ENCODE peak calls at places on chromosomes 3 and 15, in ten cellular contexts. M, K, X, E, H, P, U, I, W and G are unnamed samples.

GRCh38 chr3:182451871-182452270 is 341.4 kb upstream of the ATP11B start:
- DNase-seq in W (no peak), E (no peak), I (no peak), M (no peak), H (no peak), U (no peak), P (no peak), X (no peak), K (peak; percentile 19), G (no peak)

GRCh38 chr15:75143738-75144334 is 57.8 kb upstream of the C15orf39 start:
- DNase-seq in P (no peak), I (no peak), W (peak; percentile 12), M (no peak), K (peak; percentile 51), H (no peak), E (no peak), U (no peak), X (no peak), G (no peak)

GRCh38 chr15:40044717-40045571 is 6.0 kb upstream of the SRP14 start:
- DNase-seq in K (peak; percentile 88), P (peak; percentile 83), I (peak; percentile 94), E (peak; percentile 91), M (peak; percentile 94), H (peak; percentile 75), X (peak; percentile 92), U (peak; percentile 89), W (peak; percentile 89), G (peak; percentile 93)

GRCh38 chr3:111236833-111237713 is 165.5 kb downstream of the NECTIN3 start:
- DNase-seq in X (no peak), H (peak; percentile 31), M (no peak), U (no peak), P (no peak), E (no peak), W (no peak), K (no peak), I (no peak), G (no peak)

GRCh38 chr15:31298707-31299172 is 27.9 kb upstream of the KLF13 start:
- DNase-seq in P (no peak), I (no peak), X (no peak), H (no peak), E (peak; percentile 12), U (no peak), K (no peak), W (no peak), M (no peak), G (no peak)

GRCh38 chr15:89299896-89300295 is 34.7 kb downstream of the POLG start:
- DNase-seq in I (no peak), U (no peak), H (no peak), K (no peak), P (no peak), W (peak; percentile 8), M (no peak), E (no peak), X (no peak), G (no peak)

GRCh38 chr15:34239151-34239761 is 14.4 kb downstream of the EMC4 start:
- DNase-seq in U (no peak), P (no peak), M (no peak), H (peak; percentile 97), I (no peak), K (peak; percentile 7), X (no peak), W (no peak), E (no peak), G (no peak)

GRCh38 chr3:101117981-101118380 is 124.8 kb upstream of the ABI3BP start:
- DNase-seq in H (no peak), P (no peak), X (no peak), E (no peak), K (no peak), W (no peak), I (no peak), M (no peak), U (no peak), G (no peak)

GRCh38 chr15:78415284-78415683 is 22.7 kb upstream of the IREB2 start:
- DNase-seq in M (no peak), E (no peak), P (no peak), K (peak; percentile 71), I (no peak), U (no peak), W (peak; percentile 32), X (no peak), H (peak; percentile 22), G (no peak)

GRCh38 chr3:63576826-63577225 is 75.6 kb upstream of the SNTN start:
- DNase-seq in P (peak; percentile 4), X (no peak), H (peak; percentile 27), U (no peak), E (no peak), M (peak; percentile 34), I (no peak), W (no peak), K (peak; percentile 67), G (no peak)

GRCh38 chr15:92394327-92395175 is 870 bp downstream of the ST8SIA2 start:
- DNase-seq in E (peak; percentile 25), I (no peak), H (no peak), K (peak; percentile 64), U (no peak), P (no peak), W (peak; percentile 55), M (no peak), X (no peak), G (no peak)

GRCh38 chr15:92393287-92393993 is at the start of gene ST8SIA2:
- DNase-seq in E (no peak), P (no peak), M (peak; percentile 27), X (no peak), U (peak; percentile 32), W (peak; percentile 85), K (peak; percentile 87), I (no peak), H (peak; percentile 48), G (no peak)

GRCh38 chr15:92395176-92395521 is 1.5 kb downstream of the ST8SIA2 start:
- DNase-seq in P (no peak), H (no peak), X (no peak), K (no peak), I (no peak), M (no peak), U (no peak), W (no peak), E (no peak), G (no peak)

GRCh38 chr15:92393994-92394326 is 279 bp downstream of the ST8SIA2 start:
- DNase-seq in K (peak; percentile 64), W (no peak), P (no peak), H (no peak), U (no peak), M (no peak), X (no peak), I (no peak), E (no peak), G (no peak)

DNA sequence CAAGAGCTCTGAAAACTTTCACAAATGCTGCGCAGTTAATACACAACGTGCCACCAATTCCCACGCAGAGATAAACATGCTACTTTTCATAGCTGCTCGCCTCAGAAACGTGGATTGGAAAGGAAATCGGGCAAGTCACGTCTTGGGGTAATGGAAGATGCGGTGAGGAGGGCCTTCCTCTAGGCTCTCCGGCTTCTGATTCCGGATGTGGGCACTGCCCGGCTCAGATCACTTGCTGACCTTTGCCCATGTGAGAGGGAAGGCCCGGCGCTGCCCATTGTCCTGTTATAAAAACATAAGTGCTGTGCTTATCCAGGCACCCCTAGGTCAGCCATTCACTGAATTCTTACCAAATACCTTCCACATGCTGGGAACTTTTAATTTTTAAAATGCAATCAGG is 1.9 kb downstream of the ST8SIA2 start:
- DNase-seq in E (no peak), X (no peak), U (no peak), W (no peak), I (no peak), M (no peak), H (no peak), P (no peak), K (no peak), G (no peak)
- H3K4me3 ChIP-seq in E (no peak overlapping the region), X (no peak overlapping the region), U (no peak overlapping the region), W (peak overlapping the region; percentile 72), I (no peak overlapping the region), M (no peak overlapping the region), H (no peak overlapping the region), P (no peak overlapping the region), K (peak overlapping the region; percentile 96), G (no peak overlapping the region)

DNA sequence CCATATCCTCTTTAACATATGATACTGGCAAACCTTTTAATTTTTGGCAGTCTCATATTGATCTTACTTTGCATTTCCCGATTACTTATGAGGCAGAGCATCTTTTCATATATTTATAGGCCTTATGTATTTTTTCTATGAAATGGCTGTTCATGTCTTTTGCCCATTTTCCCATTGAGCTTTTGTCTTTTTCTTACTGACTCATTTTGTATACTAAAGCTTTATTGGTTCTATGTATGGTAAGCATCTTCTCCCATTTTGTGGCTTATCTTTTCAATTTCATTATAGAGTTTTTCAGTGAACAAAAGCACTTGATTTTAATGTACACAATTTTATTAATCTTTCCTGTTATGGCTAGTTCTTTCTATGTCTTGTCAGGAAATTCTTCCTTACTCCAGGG is 17.2 kb downstream of the HDGFL3 start:
- DNase-seq in I (no peak), E (no peak), W (no peak), K (no peak), U (no peak), X (no peak), P (no peak), M (no peak), H (no peak), G (no peak)
- H3K36me3 ChIP-seq in I (no peaks in the 10 kb centered on the region), E (no peaks in the 10 kb centered on the region), W (no peaks in the 10 kb centered on the region), K (no peaks in the 10 kb centered on the region), U (no peaks in the 10 kb centered on the region), X (no peaks in the 10 kb centered on the region), P (no peaks in the 10 kb centered on the region), M (no peaks in the 10 kb centered on the region), H (no peaks in the 10 kb centered on the region), G (no peaks in the 10 kb centered on the region)

GRCh38 chr15:101502572-101503295 is 13.2 kb upstream of the PCSK6 start:
- DNase-seq in U (no peak), X (no peak), P (no peak), K (no peak), H (no peak), W (no peak), M (no peak), I (no peak), E (peak; percentile 13), G (no peak)

GRCh38 chr15:101500865-101501551 is 11.5 kb upstream of the PCSK6 start:
- DNase-seq in U (no peak), H (no peak), I (no peak), W (no peak), X (no peak), E (no peak), M (no peak), K (no peak), P (no peak), G (no peak)

GRCh38 chr15:101503296-101503599 is 13.7 kb upstream of the PCSK6 start:
- DNase-seq in P (no peak), H (no peak), X (no peak), K (no peak), E (no peak), W (no peak), I (no peak), M (no peak), U (no peak), G (no peak)

GRCh38 chr15:101499863-101500713 is 10.6 kb upstream of the PCSK6 start:
- DNase-seq in M (no peak), H (no peak), W (no peak), E (no peak), U (peak; percentile 77), K (no peak), I (peak; percentile 68), P (peak; percentile 82), X (no peak), G (peak; percentile 71)

GRCh38 chr15:101501703-101502373 is 12.3 kb upstream of the PCSK6 start:
- DNase-seq in E (peak; percentile 63), X (peak; percentile 54), P (no peak), H (no peak), U (no peak), M (no peak), W (peak; percentile 52), K (peak; percentile 87), I (no peak), G (no peak)
- H3K4me3 ChIP-seq in E (no peak overlapping the region), X (no peak overlapping the region), P (no peak overlapping the region), H (no peak overlapping the region), U (peak overlapping the region; percentile 27), M (no peak overlapping the region), W (no peak overlapping the region), K (no peak overlapping the region), I (no peak overlapping the region), G (no peak overlapping the region)

GRCh38 chr3:13400114-13400696 is 19.9 kb downstream of the NUP210 start:
- DNase-seq in E (no peak), X (no peak), U (no peak), P (no peak), H (no peak), I (no peak), K (no peak), W (no peak), M (no peak), G (no peak)
- H3K36me3 ChIP-seq in E (no peaks in the 10 kb centered on the region), X (peaks cover 24% of the 10 kb centered on the region), U (no peaks in the 10 kb centered on the region), P (no peaks in the 10 kb centered on the region), H (no peaks in the 10 kb centered on the region), I (no peaks in the 10 kb centered on the region), K (no peaks in the 10 kb centered on the region), W (peaks cover 9% of the 10 kb centered on the region), M (no peaks in the 10 kb centered on the region), G (no peaks in the 10 kb centered on the region)